ENCODE peak calls at places on chromosomes 7 and 10, in eight cellular contexts. One of them, this sample, is unnamed.

GRCh38 chr10:120761951-120762350 is 89.2 kb upstream of the WDR11 start:
- DNase-seq in Caki2: no peak
- DNase-seq in activated T-cell treated with anti-CD3 and anti-CD28 coated beads for 48 hours: no peak
- DNase-seq in GF-D8: no peak
- DNase-seq in tibial artery: no peak
- DNase-seq in choroid plexus epithelial cell: no peak
- DNase-seq in NCI-H1105: no peak
- DNase-seq in amniotic epithelial cell: no peak
- DNase-seq in this sample: no peak

GRCh38 chr7:43112941-43113621 is 634 bp downstream of the HECW1 start:
- DNase-seq in Caki2: no peak
- DNase-seq in activated T-cell treated with anti-CD3 and anti-CD28 coated beads for 48 hours: no peak
- DNase-seq in GF-D8: no peak
- DNase-seq in tibial artery: no peak
- DNase-seq in choroid plexus epithelial cell: peak
- DNase-seq in NCI-H1105: peak
- DNase-seq in amniotic epithelial cell: peak
- DNase-seq in this sample: no peak

GRCh38 chr7:44559485-44559884 is 14.2 kb downstream of the DDX56 start:
- DNase-seq in Caki2: no peak
- DNase-seq in activated T-cell treated with anti-CD3 and anti-CD28 coated beads for 48 hours: no peak
- DNase-seq in GF-D8: no peak
- DNase-seq in tibial artery: no peak
- DNase-seq in choroid plexus epithelial cell: no peak
- DNase-seq in NCI-H1105: no peak
- DNase-seq in amniotic epithelial cell: no peak
- DNase-seq in this sample: no peak

GRCh38 chr10:82932426-82932825 is 1057.4 kb downstream of the NRG3 start:
- DNase-seq in Caki2: no peak
- DNase-seq in activated T-cell treated with anti-CD3 and anti-CD28 coated beads for 48 hours: no peak
- DNase-seq in GF-D8: no peak
- DNase-seq in tibial artery: no peak
- DNase-seq in choroid plexus epithelial cell: peak
- DNase-seq in NCI-H1105: no peak
- DNase-seq in amniotic epithelial cell: peak
- DNase-seq in this sample: no peak

GRCh38 chr7:135321556-135321955 is 87.9 kb downstream of the STRA8 start:
- DNase-seq in Caki2: no peak
- DNase-seq in activated T-cell treated with anti-CD3 and anti-CD28 coated beads for 48 hours: no peak
- DNase-seq in GF-D8: no peak
- DNase-seq in tibial artery: no peak
- DNase-seq in choroid plexus epithelial cell: peak
- DNase-seq in NCI-H1105: no peak
- DNase-seq in amniotic epithelial cell: peak
- DNase-seq in this sample: no peak

GRCh38 chr10:87786421-87786820 is 31.6 kb downstream of the ATAD1 start:
- DNase-seq in Caki2: no peak
- DNase-seq in activated T-cell treated with anti-CD3 and anti-CD28 coated beads for 48 hours: no peak
- DNase-seq in GF-D8: no peak
- DNase-seq in tibial artery: no peak
- DNase-seq in choroid plexus epithelial cell: no peak
- DNase-seq in NCI-H1105: no peak
- DNase-seq in amniotic epithelial cell: no peak
- DNase-seq in this sample: no peak

GRCh38 chr10:18279202-18279601 is 139.0 kb downstream of the CACNB2 start:
- DNase-seq in Caki2: no peak
- DNase-seq in activated T-cell treated with anti-CD3 and anti-CD28 coated beads for 48 hours: no peak
- DNase-seq in GF-D8: no peak
- DNase-seq in tibial artery: no peak
- DNase-seq in choroid plexus epithelial cell: no peak
- DNase-seq in NCI-H1105: no peak
- DNase-seq in amniotic epithelial cell: peak
- DNase-seq in this sample: no peak

GRCh38 chr10:630581-631073 is 58.8 kb downstream of the DIP2C start:
- DNase-seq in Caki2: no peak
- DNase-seq in activated T-cell treated with anti-CD3 and anti-CD28 coated beads for 48 hours: no peak
- DNase-seq in GF-D8: no peak
- DNase-seq in tibial artery: no peak
- DNase-seq in choroid plexus epithelial cell: no peak
- DNase-seq in NCI-H1105: peak
- DNase-seq in amniotic epithelial cell: no peak
- DNase-seq in this sample: no peak

GRCh38 chr7:7861211-7861633 is 107.4 kb upstream of the GLCCI1 start:
- DNase-seq in Caki2: peak
- DNase-seq in activated T-cell treated with anti-CD3 and anti-CD28 coated beads for 48 hours: no peak
- DNase-seq in GF-D8: no peak
- DNase-seq in tibial artery: no peak
- DNase-seq in choroid plexus epithelial cell: peak
- DNase-seq in NCI-H1105: peak
- DNase-seq in amniotic epithelial cell: peak
- DNase-seq in this sample: peak

GRCh38 chr7:10469476-10469875 is 504.2 kb upstream of the PHF14 start:
- DNase-seq in Caki2: no peak
- DNase-seq in activated T-cell treated with anti-CD3 and anti-CD28 coated beads for 48 hours: no peak
- DNase-seq in GF-D8: no peak
- DNase-seq in tibial artery: no peak
- DNase-seq in choroid plexus epithelial cell: no peak
- DNase-seq in NCI-H1105: no peak
- DNase-seq in amniotic epithelial cell: no peak
- DNase-seq in this sample: no peak

GRCh38 chr7:2460188-2460587 is 16.0 kb downstream of the GRIFIN start:
- DNase-seq in Caki2: no peak
- DNase-seq in activated T-cell treated with anti-CD3 and anti-CD28 coated beads for 48 hours: no peak
- DNase-seq in GF-D8: no peak
- DNase-seq in tibial artery: no peak
- DNase-seq in choroid plexus epithelial cell: no peak
- DNase-seq in NCI-H1105: no peak
- DNase-seq in amniotic epithelial cell: no peak
- DNase-seq in this sample: no peak

GRCh38 chr10:93680414-93681047 is 21.9 kb downstream of the FRA10AC1 start:
- DNase-seq in Caki2: peak
- DNase-seq in activated T-cell treated with anti-CD3 and anti-CD28 coated beads for 48 hours: no peak
- DNase-seq in GF-D8: no peak
- DNase-seq in tibial artery: no peak
- DNase-seq in choroid plexus epithelial cell: peak
- DNase-seq in NCI-H1105: peak
- DNase-seq in amniotic epithelial cell: peak
- DNase-seq in this sample: peak

GRCh38 chr10:107855933-107856332 is 691.4 kb upstream of the SORCS1 start:
- DNase-seq in Caki2: no peak
- DNase-seq in activated T-cell treated with anti-CD3 and anti-CD28 coated beads for 48 hours: no peak
- DNase-seq in GF-D8: no peak
- DNase-seq in tibial artery: no peak
- DNase-seq in choroid plexus epithelial cell: no peak
- DNase-seq in NCI-H1105: no peak
- DNase-seq in amniotic epithelial cell: no peak
- DNase-seq in this sample: no peak

GRCh38 chr10:24858244-24858907 is 94.0 kb downstream of the PRTFDC1 start:
- DNase-seq in Caki2: no peak
- DNase-seq in activated T-cell treated with anti-CD3 and anti-CD28 coated beads for 48 hours: no peak
- DNase-seq in GF-D8: no peak
- DNase-seq in tibial artery: no peak
- DNase-seq in choroid plexus epithelial cell: peak
- DNase-seq in NCI-H1105: no peak
- DNase-seq in amniotic epithelial cell: peak
- DNase-seq in this sample: no peak

GRCh38 chr7:105675873-105676484 is 94.7 kb upstream of the EFCAB10 start:
- DNase-seq in Caki2: no peak
- DNase-seq in activated T-cell treated with anti-CD3 and anti-CD28 coated beads for 48 hours: peak
- DNase-seq in GF-D8: peak
- DNase-seq in tibial artery: no peak
- DNase-seq in choroid plexus epithelial cell: no peak
- DNase-seq in NCI-H1105: peak
- DNase-seq in amniotic epithelial cell: no peak
- DNase-seq in this sample: peak

GRCh38 chr7:86760236-86760635 is 116.5 kb downstream of the GRM3 start:
- DNase-seq in Caki2: no peak
- DNase-seq in activated T-cell treated with anti-CD3 and anti-CD28 coated beads for 48 hours: no peak
- DNase-seq in GF-D8: no peak
- DNase-seq in tibial artery: no peak
- DNase-seq in choroid plexus epithelial cell: no peak
- DNase-seq in NCI-H1105: no peak
- DNase-seq in amniotic epithelial cell: no peak
- DNase-seq in this sample: no peak

GRCh38 chr7:74290999-74291441 is 1.8 kb downstream of the CLIP2 start:
- DNase-seq in Caki2: no peak
- DNase-seq in activated T-cell treated with anti-CD3 and anti-CD28 coated beads for 48 hours: no peak
- DNase-seq in GF-D8: no peak
- DNase-seq in tibial artery: no peak
- DNase-seq in choroid plexus epithelial cell: no peak
- DNase-seq in NCI-H1105: peak
- DNase-seq in amniotic epithelial cell: no peak
- DNase-seq in this sample: no peak

GRCh38 chr10:91883549-91884542 is 25.4 kb downstream of the FGFBP3 start:
- DNase-seq in Caki2: no peak
- DNase-seq in activated T-cell treated with anti-CD3 and anti-CD28 coated beads for 48 hours: no peak
- DNase-seq in GF-D8: no peak
- DNase-seq in tibial artery: peak
- DNase-seq in choroid plexus epithelial cell: peak
- DNase-seq in NCI-H1105: no peak
- DNase-seq in amniotic epithelial cell: peak
- DNase-seq in this sample: no peak

GRCh38 chr7:151992375-151992774 is 33.1 kb upstream of the GALNT11 start:
- DNase-seq in Caki2: peak
- DNase-seq in activated T-cell treated with anti-CD3 and anti-CD28 coated beads for 48 hours: peak
- DNase-seq in GF-D8: peak
- DNase-seq in tibial artery: peak
- DNase-seq in choroid plexus epithelial cell: peak
- DNase-seq in NCI-H1105: no peak
- DNase-seq in amniotic epithelial cell: no peak
- DNase-seq in this sample: peak

GRCh38 chr7:47625861-47626444 is 44.0 kb upstream of the TNS3 start:
- DNase-seq in Caki2: no peak
- DNase-seq in activated T-cell treated with anti-CD3 and anti-CD28 coated beads for 48 hours: no peak
- DNase-seq in GF-D8: no peak
- DNase-seq in tibial artery: no peak
- DNase-seq in choroid plexus epithelial cell: peak
- DNase-seq in NCI-H1105: no peak
- DNase-seq in amniotic epithelial cell: no peak
- DNase-seq in this sample: peak

GRCh38 chr7:106568680-106569499 is 92.1 kb downstream of the CCDC71L start:
- DNase-seq in Caki2: no peak
- DNase-seq in activated T-cell treated with anti-CD3 and anti-CD28 coated beads for 48 hours: no peak
- DNase-seq in GF-D8: no peak
- DNase-seq in tibial artery: peak
- DNase-seq in choroid plexus epithelial cell: peak
- DNase-seq in NCI-H1105: peak
- DNase-seq in amniotic epithelial cell: peak
- DNase-seq in this sample: peak

GRCh38 chr7:584122-584465 is 64.4 kb upstream of the PDGFA start:
- DNase-seq in Caki2: no peak
- DNase-seq in activated T-cell treated with anti-CD3 and anti-CD28 coated beads for 48 hours: peak
- DNase-seq in GF-D8: no peak
- DNase-seq in tibial artery: no peak
- DNase-seq in choroid plexus epithelial cell: no peak
- DNase-seq in NCI-H1105: no peak
- DNase-seq in amniotic epithelial cell: no peak
- DNase-seq in this sample: no peak

GRCh38 chr7:33043875-33044718 is 18.5 kb downstream of the NT5C3A start:
- DNase-seq in Caki2: peak
- DNase-seq in activated T-cell treated with anti-CD3 and anti-CD28 coated beads for 48 hours: no peak
- DNase-seq in GF-D8: no peak
- DNase-seq in tibial artery: no peak
- DNase-seq in choroid plexus epithelial cell: no peak
- DNase-seq in NCI-H1105: no peak
- DNase-seq in amniotic epithelial cell: no peak
- DNase-seq in this sample: no peak

GRCh38 chr7:130888017-130888371 is 154.0 kb upstream of the KLF14 start:
- DNase-seq in Caki2: no peak
- DNase-seq in activated T-cell treated with anti-CD3 and anti-CD28 coated beads for 48 hours: no peak
- DNase-seq in GF-D8: no peak
- DNase-seq in tibial artery: no peak
- DNase-seq in choroid plexus epithelial cell: no peak
- DNase-seq in NCI-H1105: no peak
- DNase-seq in amniotic epithelial cell: peak
- DNase-seq in this sample: no peak

GRCh38 chr7:26515462-26515861 is 223.8 kb downstream of the SNX10 start:
- DNase-seq in Caki2: no peak
- DNase-seq in activated T-cell treated with anti-CD3 and anti-CD28 coated beads for 48 hours: no peak
- DNase-seq in GF-D8: no peak
- DNase-seq in tibial artery: no peak
- DNase-seq in choroid plexus epithelial cell: peak
- DNase-seq in NCI-H1105: no peak
- DNase-seq in amniotic epithelial cell: no peak
- DNase-seq in this sample: peak

This sample was measured in COR-L47.